ENCODE peak calls at places on chromosomes 12 and 14, in six cellular contexts. T is endothelial cell of umbilical vein, Z is ovary, L is IMR-90, V is transverse colon, G is lower leg skin. O is an unnamed sample.

GRCh38 chr12:121223283-121223946 is 13.5 kb downstream of the P2RX4 start:
- DNase-seq in T (no peak), Z (no peak), L (no peak), V (peak; percentile 70), G (no peak), O (no peak)

GRCh38 chr12:21894792-21895392 is 46.3 kb downstream of the ABCC9 start:
- DNase-seq in T (no peak), Z (no peak), L (peak; percentile 45), V (no peak), G (no peak), O (no peak)

GRCh38 chr14:28264306-28264705 is 502.3 kb upstream of the FOXG1 start:
- DNase-seq in T (no peak), Z (no peak), L (no peak), V (no peak), G (no peak), O (no peak)

GRCh38 chr14:67622675-67623074 is 3.0 kb downstream of the ARG2 start:
- DNase-seq in T (peak; percentile 93), Z (no peak), L (peak; percentile 85), V (no peak), G (peak; percentile 42), O (no peak)

GRCh38 chr12:105107176-105107496 is 395 bp upstream of the WASHC4 start:
- DNase-seq in T (no peak), Z (no peak), L (peak; percentile 62), V (no peak), G (no peak), O (no peak)

GRCh38 chr12:10600988-10601387 is 12.4 kb downstream of the MAGOHB start:
- DNase-seq in T (no peak), Z (no peak), L (no peak), V (no peak), G (no peak), O (no peak)

GRCh38 chr12:5138256-5138655 is 94.6 kb downstream of the KCNA5 start:
- DNase-seq in T (no peak), Z (no peak), L (no peak), V (no peak), G (no peak), O (no peak)

GRCh38 chr12:6435941-6436715 is 8.6 kb upstream of the CD27 start:
- DNase-seq in T (no peak), Z (no peak), L (no peak), V (no peak), G (no peak), O (no peak)

GRCh38 chr12:129614221-129614885 is 289.5 kb downstream of the TMEM132D start:
- DNase-seq in T (no peak), Z (no peak), L (no peak), V (no peak), G (no peak), O (no peak)

GRCh38 chr12:69988601-69989194 is 163.7 kb downstream of the MYRFL start:
- DNase-seq in T (peak; percentile 70), Z (no peak), L (peak; percentile 65), V (no peak), G (no peak), O (no peak)

GRCh38 chr14:99475179-99475578 is 5.5 kb downstream of the SETD3 start:
- DNase-seq in T (no peak), Z (no peak), L (no peak), V (no peak), G (no peak), O (no peak)

GRCh38 chr12:46818654-46819053 is 7.1 kb downstream of the SLC38A4 start:
- DNase-seq in T (no peak), Z (no peak), L (no peak), V (no peak), G (no peak), O (no peak)

GRCh38 chr14:69398053-69398817 is at the start of the genes ERH and SLC39A9:
- DNase-seq in T (peak; percentile 98), Z (peak; percentile 97), L (peak; percentile 97), V (peak; percentile 96), G (peak; percentile 96), O (peak; percentile 97)

GRCh38 chr12:64459388-64460024 is 7.6 kb downstream of the TBK1 start:
- DNase-seq in T (peak; percentile 45), Z (no peak), L (no peak), V (no peak), G (no peak), O (no peak)

GRCh38 chr12:45730116-45730841 is 773 bp downstream of the ARID2 start:
- DNase-seq in T (peak; percentile 69), Z (peak; percentile 53), L (peak; percentile 43), V (peak; percentile 52), G (peak; percentile 24), O (no peak)
- TF ChIP-seq POLR2A in T (no peak), Z (no peak), L (no peak), V (no peak), G (no peak), O (no peak)

GRCh38 chr14:92382677-92383076 is 59.7 kb downstream of the SLC24A4 start:
- DNase-seq in T (no peak), Z (no peak), L (no peak), V (no peak), G (no peak), O (no peak)
- TF ChIP-seq CTCF in T (no peak), Z (no peak), L (peak; percentile 14), V (no peak), G (no peak), O (no peak)

GRCh38 chr12:111430418-111431353 is 25.0 kb downstream of the SH2B3 start:
- DNase-seq in T (peak; percentile 73), Z (no peak), L (no peak), V (no peak), G (no peak), O (no peak)

GRCh38 chr12:111429760-111430417 is 24.2 kb downstream of the SH2B3 start:
- DNase-seq in T (peak; percentile 61), Z (no peak), L (no peak), V (no peak), G (no peak), O (no peak)

GRCh38 chr12:111428081-111428727 is 22.5 kb downstream of the SH2B3 start:
- DNase-seq in T (no peak), Z (no peak), L (no peak), V (no peak), G (no peak), O (no peak)

GRCh38 chr12:111427417-111428074 is 21.8 kb downstream of the SH2B3 start:
- DNase-seq in T (no peak), Z (no peak), L (no peak), V (no peak), G (no peak), O (no peak)

GRCh38 chr12:111428728-111429175 is 23.0 kb downstream of the SH2B3 start:
- DNase-seq in T (peak; percentile 73), Z (no peak), L (no peak), V (peak; percentile 70), G (no peak), O (no peak)
- TF ChIP-seq POLR2A in T (no peak), Z (no peak), L (no peak), V (no peak), G (no peak), O (no peak)

GRCh38 chr14:36068777-36069534 is 107.6 kb downstream of the PTCSC3 start:
- DNase-seq in T (no peak), Z (no peak), L (peak; percentile 21), V (no peak), G (no peak), O (no peak)
- TF ChIP-seq CTCF in T (no peak), Z (no peak), L (no peak), V (no peak), G (no peak), O (no peak)

GRCh38 chr12:3293446-3294161 is 197.4 kb upstream of the PRMT8 start:
- DNase-seq in T (no peak), Z (no peak), L (peak; percentile 55), V (no peak), G (no peak), O (no peak)
- TF ChIP-seq POLR2A in T (no peak), Z (no peak), L (no peak), V (no peak), G (no peak), O (no peak)

GRCh38 chr14:23009483-23009938 is 432 bp downstream of the C14orf93 start:
- DNase-seq in T (no peak), Z (no peak), L (no peak), V (no peak), G (no peak), O (no peak)

GRCh38 chr14:23008836-23009235 is 1.1 kb downstream of the C14orf93 start:
- DNase-seq in T (no peak), Z (no peak), L (no peak), V (no peak), G (no peak), O (no peak)

GRCh38 chr14:23005451-23005850 is 4.5 kb downstream of the C14orf93 start:
- DNase-seq in T (no peak), Z (no peak), L (no peak), V (no peak), G (no peak), O (no peak)

GRCh38 chr14:23005861-23006534 is 3.9 kb downstream of the C14orf93 start:
- DNase-seq in T (peak; percentile 45), Z (no peak), L (peak; percentile 40), V (no peak), G (no peak), O (no peak)

DNA sequence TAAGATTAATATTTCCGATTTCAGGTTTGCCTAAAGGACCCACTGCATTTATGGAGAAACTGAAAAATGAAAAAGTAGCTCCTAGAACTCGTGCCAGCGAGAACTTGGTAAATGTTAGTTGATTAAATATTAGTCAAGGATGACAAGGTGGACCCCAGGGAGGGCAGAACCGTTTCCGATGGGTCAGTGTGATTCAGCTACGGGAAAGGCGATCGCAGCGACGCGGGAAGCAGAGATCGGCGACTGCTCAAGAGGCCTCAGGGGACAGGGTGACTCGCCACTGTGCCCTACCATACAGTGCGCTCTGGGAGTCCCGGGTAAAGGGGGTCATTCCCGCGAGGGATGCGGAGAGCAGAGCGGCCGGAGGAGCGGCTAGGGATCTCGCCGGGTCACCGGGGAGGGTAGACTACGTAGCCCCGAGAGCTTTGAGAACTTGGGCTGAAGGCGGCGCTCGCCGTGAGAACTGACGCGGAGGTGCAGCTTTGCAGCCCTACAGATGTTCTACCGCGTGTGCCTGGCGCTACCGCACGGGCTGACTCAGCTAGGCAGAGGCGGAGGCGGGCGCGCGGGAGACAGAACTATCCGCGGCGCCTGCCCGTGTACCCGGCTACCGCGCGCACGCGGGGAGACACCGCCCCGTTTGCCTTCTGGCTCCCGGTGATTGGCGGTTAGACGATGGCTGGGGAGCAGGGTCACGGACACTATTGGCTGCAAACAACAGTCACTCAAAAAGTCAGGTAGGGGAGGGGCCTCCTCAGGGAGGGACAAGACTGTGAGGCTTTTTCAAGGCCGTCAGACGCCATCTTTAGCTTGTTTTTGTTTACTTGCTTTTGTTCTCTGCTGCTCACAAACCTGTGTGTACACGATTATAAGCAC is 3.2 kb downstream of the C14orf93 start:
- DNase-seq in T (peak; percentile 99), Z (peak; percentile 96), L (peak; percentile 97), V (peak; percentile 97), G (peak; percentile 97), O (peak; percentile 99)
- TF ChIP-seq CTCF in T (peak; percentile 34), Z (no peak), L (peak; percentile 32), V (no peak), G (no peak), O (no peak)

O was measured in vagina.